ENCODE peak calls at places on chromosomes 6 and 20, in nine cellular contexts. W, B, V, I, P, Q, Y, U and O are unnamed samples.

GRCh38 chr6:474454-475185 is 83.1 kb downstream of the IRF4 start:
- DNase-seq in W (peak), B (peak), V (no peak), I (no peak), P (no peak), Q (no peak), Y (peak), U (no peak), O (no peak)

GRCh38 chr6:106562001-106562400 is 67.3 kb downstream of the RTN4IP1 start:
- DNase-seq in W (no peak), B (no peak), V (no peak), I (no peak), P (no peak), Q (no peak), Y (no peak), U (no peak), O (no peak)

GRCh38 chr20:50172347-50173013 is 18.1 kb upstream of the CEBPB start:
- DNase-seq in W (no peak), B (no peak), V (peak), I (peak), P (peak), Q (peak), Y (no peak), U (no peak), O (no peak)

GRCh38 chr6:89734526-89734925 is 85.1 kb downstream of the MDN1 start:
- DNase-seq in W (no peak), B (no peak), V (no peak), I (no peak), P (no peak), Q (no peak), Y (no peak), U (no peak), O (no peak)

GRCh38 chr6:169233181-169233580 is 20.5 kb downstream of the THBS2 start:
- DNase-seq in W (no peak), B (no peak), V (no peak), I (no peak), P (no peak), Q (no peak), Y (no peak), U (no peak), O (no peak)

GRCh38 chr6:170137911-170138910 is 152.7 kb downstream of the DLL1 start:
- DNase-seq in W (no peak), B (no peak), V (no peak), I (no peak), P (peak), Q (peak), Y (no peak), U (no peak), O (no peak)

GRCh38 chr6:36377594-36377993 is 9.9 kb downstream of the ETV7 start:
- DNase-seq in W (no peak), B (no peak), V (no peak), I (no peak), P (no peak), Q (no peak), Y (no peak), U (no peak), O (no peak)

GRCh38 chr6:128725271-128726233 is 157.4 kb upstream of the LAMA2 start:
- DNase-seq in W (peak), B (peak), V (peak), I (peak), P (no peak), Q (peak), Y (peak), U (no peak), O (no peak)

GRCh38 chr20:23596856-23597255 is 8.9 kb downstream of the CST9 start:
- DNase-seq in W (peak), B (no peak), V (no peak), I (no peak), P (no peak), Q (no peak), Y (no peak), U (no peak), O (no peak)

GRCh38 chr6:112037783-112038216 is 16.1 kb upstream of the CCN6 start:
- DNase-seq in W (peak), B (no peak), V (no peak), I (no peak), P (no peak), Q (peak), Y (no peak), U (peak), O (peak)

GRCh38 chr6:94323853-94324252 is 904.5 kb upstream of the EPHA7 start:
- DNase-seq in W (peak), B (peak), V (peak), I (peak), P (no peak), Q (no peak), Y (no peak), U (no peak), O (no peak)

GRCh38 chr6:45436544-45437440 is 59.1 kb upstream of the SUPT3H start:
- DNase-seq in W (peak), B (peak), V (no peak), I (no peak), P (no peak), Q (no peak), Y (peak), U (no peak), O (no peak)

GRCh38 chr6:113067612-113068262 is 720.6 kb downstream of the RFPL4B start:
- DNase-seq in W (peak), B (no peak), V (no peak), I (no peak), P (no peak), Q (no peak), Y (no peak), U (no peak), O (no peak)

GRCh38 chr20:58102744-58103516 is 125.5 kb downstream of the ANKRD60 start:
- DNase-seq in W (peak), B (no peak), V (no peak), I (no peak), P (no peak), Q (no peak), Y (no peak), U (no peak), O (no peak)

GRCh38 chr6:140773276-140773675 is 1359.4 kb upstream of the GJE1 start:
- DNase-seq in W (peak), B (no peak), V (no peak), I (no peak), P (no peak), Q (no peak), Y (no peak), U (peak), O (no peak)

GRCh38 chr20:46350201-46350985 is 42.1 kb upstream of the CDH22 start:
- DNase-seq in W (peak), B (peak), V (no peak), I (no peak), P (no peak), Q (no peak), Y (no peak), U (peak), O (peak)

GRCh38 chr6:20564269-20564668 is 30.0 kb downstream of the CDKAL1 start:
- DNase-seq in W (peak), B (peak), V (no peak), I (peak), P (no peak), Q (no peak), Y (peak), U (no peak), O (no peak)

GRCh38 chr20:25695532-25696383 is 895 bp downstream of the ZNF337 start:
- DNase-seq in W (peak), B (peak), V (peak), I (no peak), P (no peak), Q (no peak), Y (no peak), U (no peak), O (no peak)

GRCh38 chr20:58349586-58349985 is 39.4 kb upstream of the VAPB start:
- DNase-seq in W (peak), B (peak), V (no peak), I (no peak), P (no peak), Q (no peak), Y (no peak), U (peak), O (no peak)

GRCh38 chr6:11218827-11219826 is 13.3 kb downstream of the NEDD9 start:
- DNase-seq in W (peak), B (no peak), V (no peak), I (peak), P (no peak), Q (peak), Y (no peak), U (no peak), O (no peak)

GRCh38 chr6:57138026-57138425 is 34.1 kb upstream of the BAG2 start:
- DNase-seq in W (no peak), B (no peak), V (no peak), I (no peak), P (no peak), Q (no peak), Y (no peak), U (no peak), O (no peak)

GRCh38 chr20:10565922-10566897 is 107.6 kb downstream of the JAG1 start:
- DNase-seq in W (peak), B (no peak), V (peak), I (no peak), P (no peak), Q (no peak), Y (no peak), U (no peak), O (no peak)

GRCh38 chr6:4603291-4603690 is 172.9 kb upstream of the CDYL start:
- DNase-seq in W (peak), B (no peak), V (no peak), I (no peak), P (no peak), Q (no peak), Y (no peak), U (no peak), O (no peak)

GRCh38 chr6:167454003-167454402 is 129.1 kb downstream of the TTLL2 start:
- DNase-seq in W (no peak), B (no peak), V (no peak), I (no peak), P (no peak), Q (no peak), Y (no peak), U (no peak), O (no peak)

GRCh38 chr20:9884666-9885065 is 45.8 kb upstream of the PAK5 start:
- DNase-seq in W (peak), B (no peak), V (no peak), I (peak), P (no peak), Q (no peak), Y (no peak), U (no peak), O (no peak)

GRCh38 chr6:148559848-148560433 is 186.9 kb upstream of the UST start:
- DNase-seq in W (peak), B (peak), V (peak), I (peak), P (peak), Q (peak), Y (peak), U (no peak), O (no peak)

GRCh38 chr6:43402819-43403218 is 24.5 kb upstream of the ABCC10 start:
- DNase-seq in W (no peak), B (no peak), V (no peak), I (no peak), P (no peak), Q (no peak), Y (no peak), U (no peak), O (no peak)

GRCh38 chr20:41159547-41159946 is 22.2 kb downstream of the PLCG1 start:
- DNase-seq in W (no peak), B (no peak), V (no peak), I (no peak), P (no peak), Q (no peak), Y (no peak), U (no peak), O (no peak)

GRCh38 chr6:40436685-40437604 is 150.2 kb downstream of the LRFN2 start:
- DNase-seq in W (peak), B (no peak), V (no peak), I (no peak), P (no peak), Q (no peak), Y (peak), U (no peak), O (no peak)

GRCh38 chr6:23505021-23505420 is 621.0 kb upstream of the NRSN1 start:
- DNase-seq in W (no peak), B (no peak), V (no peak), I (no peak), P (no peak), Q (no peak), Y (no peak), U (no peak), O (no peak)

GRCh38 chr6:95768539-95768938 is 191.2 kb downstream of the MANEA start:
- DNase-seq in W (no peak), B (peak), V (peak), I (peak), P (peak), Q (peak), Y (no peak), U (no peak), O (no peak)

GRCh38 chr6:26223677-26224546 is 136.7 kb downstream of the HFE start:
- DNase-seq in W (peak), B (peak), V (peak), I (peak), P (peak), Q (no peak), Y (peak), U (no peak), O (peak)

GRCh38 chr6:169176361-169176991 is 77.2 kb downstream of the THBS2 start:
- DNase-seq in W (no peak), B (no peak), V (no peak), I (no peak), P (no peak), Q (no peak), Y (no peak), U (no peak), O (no peak)

GRCh38 chr6:118580585-118581419 is 32.7 kb downstream of the PLN start:
- DNase-seq in W (peak), B (peak), V (peak), I (peak), P (no peak), Q (peak), Y (peak), U (peak), O (no peak)

GRCh38 chr6:54353975-54354374 is 45.7 kb downstream of the TINAG start:
- DNase-seq in W (no peak), B (no peak), V (no peak), I (no peak), P (no peak), Q (no peak), Y (no peak), U (no peak), O (no peak)

GRCh38 chr20:9837634-9838033 is 1.2 kb downstream of the PAK5 start:
- DNase-seq in W (no peak), B (no peak), V (no peak), I (peak), P (no peak), Q (no peak), Y (no peak), U (no peak), O (no peak)

GRCh38 chr6:11535801-11536230 is 1.7 kb upstream of the TMEM170B start:
- DNase-seq in W (peak), B (no peak), V (peak), I (peak), P (no peak), Q (peak), Y (no peak), U (no peak), O (no peak)

GRCh38 chr20:58019027-58019849 is 209.2 kb downstream of the ANKRD60 start:
- DNase-seq in W (peak), B (no peak), V (no peak), I (no peak), P (no peak), Q (no peak), Y (no peak), U (peak), O (peak)

GRCh38 chr6:166626177-166627038 is 643 bp downstream of the RPS6KA2 start:
- DNase-seq in W (peak), B (peak), V (peak), I (peak), P (peak), Q (peak), Y (peak), U (no peak), O (no peak)

GRCh38 chr6:107786709-107787588 is 37.2 kb downstream of the SCML4 start:
- DNase-seq in W (no peak), B (peak), V (no peak), I (peak), P (no peak), Q (no peak), Y (peak), U (no peak), O (no peak)

GRCh38 chr6:27678449-27678848 is 205.5 kb upstream of the ZNF184 start:
- DNase-seq in W (no peak), B (no peak), V (no peak), I (no peak), P (no peak), Q (no peak), Y (no peak), U (no peak), O (no peak)

GRCh38 chr6:27679308-27679967 is 206.5 kb upstream of the ZNF184 start:
- DNase-seq in W (no peak), B (no peak), V (no peak), I (no peak), P (no peak), Q (no peak), Y (no peak), U (no peak), O (no peak)

GRCh38 chr6:27684264-27685211 is 211.6 kb upstream of the ZNF184 start:
- DNase-seq in W (peak), B (peak), V (peak), I (peak), P (no peak), Q (peak), Y (peak), U (no peak), O (no peak)

GRCh38 chr6:27685278-27685677 is 212.4 kb upstream of the ZNF184 start:
- DNase-seq in W (no peak), B (no peak), V (no peak), I (no peak), P (no peak), Q (no peak), Y (no peak), U (no peak), O (no peak)

DNA sequence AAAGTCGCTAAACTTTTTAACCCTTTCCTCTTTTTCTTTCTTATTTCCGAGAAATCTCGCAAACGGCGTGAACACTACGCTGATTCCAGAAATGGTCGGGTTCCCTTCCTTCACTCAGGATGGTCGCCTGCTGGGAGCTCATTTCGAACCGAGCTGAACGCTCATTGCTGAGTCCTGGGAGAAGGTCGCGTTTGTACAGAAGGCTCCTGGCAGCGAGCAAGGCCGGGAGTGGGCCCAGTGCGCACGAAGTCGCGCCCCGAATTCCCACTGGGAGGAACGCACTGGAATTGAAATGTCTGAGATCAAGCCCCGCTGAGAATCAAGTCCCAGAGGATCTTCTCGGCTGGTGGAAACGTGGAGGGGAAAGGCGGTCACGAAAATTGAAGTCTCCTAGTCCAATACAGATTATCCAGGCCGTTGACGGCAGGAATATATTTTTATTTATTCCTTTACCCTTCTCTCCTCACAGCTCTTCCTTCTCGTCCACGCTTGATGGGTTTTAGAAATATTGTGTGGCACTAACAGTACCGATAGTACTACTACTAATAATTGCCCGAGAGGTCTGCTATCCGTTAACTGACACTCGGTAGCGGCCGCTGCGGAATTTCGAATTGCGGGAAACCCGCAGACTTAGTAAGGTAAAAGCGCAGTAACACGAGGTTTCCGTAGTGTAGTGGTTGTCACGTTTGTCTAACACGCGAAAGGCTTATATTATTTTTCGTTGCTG is 207.2 kb upstream of the ZNF184 start:
- DNase-seq in W (no peak), B (peak), V (no peak), I (no peak), P (no peak), Q (no peak), Y (no peak), U (no peak), O (no peak)
- H3K4me3 ChIP-seq in W (no peak), B (peak), V (no peak), I (peak), P (no peak), Q (no peak), Y (no peak), U (peak), O (no peak)

DNA sequence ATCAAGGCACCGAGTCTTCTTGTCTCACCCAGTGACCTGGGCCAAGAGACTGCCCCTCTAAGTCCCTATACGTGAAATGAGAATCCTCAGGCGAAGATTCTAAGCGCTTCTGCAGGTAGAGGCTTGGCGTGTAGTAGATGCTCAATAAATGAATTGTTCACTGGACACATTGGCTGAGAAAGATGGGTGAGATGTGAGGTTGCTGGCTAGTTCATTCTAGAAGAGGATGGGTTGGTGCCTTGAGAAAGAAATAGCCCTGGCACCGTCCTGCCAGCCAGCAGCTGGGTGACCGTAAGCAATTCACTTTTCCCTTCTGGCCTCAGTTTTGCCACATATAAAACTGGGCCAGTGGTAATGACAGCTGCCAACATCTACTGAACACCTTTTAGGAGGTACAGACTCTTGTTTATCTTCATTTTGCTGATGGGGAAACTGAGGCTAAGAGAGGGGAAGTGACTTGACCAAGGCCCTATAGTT is 1.4 kb downstream of the SRC start:
- DNase-seq in W (no peak), B (no peak), V (no peak), I (no peak), P (no peak), Q (no peak), Y (no peak), U (no peak), O (no peak)
- H3K4me3 ChIP-seq in W (peak), B (peak), V (no peak), I (no peak), P (no peak), Q (no peak), Y (no peak), U (no peak), O (peak)

GRCh38 chr6:48962041-48962440 is 501.0 kb downstream of the MMUT start:
- DNase-seq in W (no peak), B (no peak), V (no peak), I (no peak), P (no peak), Q (no peak), Y (no peak), U (no peak), O (no peak)
- H3K4me3 ChIP-seq in W (no peak), B (no peak), V (no peak), I (no peak), P (no peak), Q (no peak), Y (no peak), U (no peak), O (no peak)

DNA sequence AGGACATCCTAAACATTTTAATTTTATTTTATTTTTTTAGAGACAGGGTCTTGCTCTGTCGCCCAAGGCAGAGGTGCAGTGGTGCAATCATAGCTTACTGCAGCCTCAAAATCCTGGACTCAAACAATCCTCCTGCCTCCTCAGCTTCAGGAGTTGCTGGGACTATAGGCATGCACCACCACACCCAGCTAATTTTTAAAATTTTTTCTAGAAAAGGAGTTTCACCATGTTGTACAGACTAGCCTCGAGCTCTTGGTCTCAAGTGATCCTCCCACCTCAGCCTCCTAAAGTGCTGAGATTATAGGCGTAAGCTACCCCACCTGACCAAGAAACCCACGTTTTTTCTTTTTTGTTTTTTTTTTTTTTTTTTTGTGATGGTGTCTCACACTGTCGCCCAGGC is 33.3 kb downstream of the BAK1 start:
- DNase-seq in W (no peak), B (no peak), V (no peak), I (no peak), P (no peak), Q (no peak), Y (no peak), U (no peak), O (no peak)
- H3K4me3 ChIP-seq in W (no peak), B (no peak), V (no peak), I (no peak), P (no peak), Q (no peak), Y (no peak), U (no peak), O (no peak)